ENCODE peak calls at places on chromosomes 2 and 18, in four cellular contexts. F is mammary epithelial cell, K is GM23338, C is stomach. V is an unnamed sample.

GRCh38 chr18:58847383-58848071 is 17.1 kb upstream of the ZNF532 start:
- DNase-seq in F (no peak), K (peak; percentile 99), C (no peak), V (peak; percentile 91)

GRCh38 chr2:1527153-1527992 is 114.1 kb downstream of the TPO start:
- DNase-seq in F (no peak), K (no peak), C (no peak), V (no peak)

GRCh38 chr2:228875152-228875875 is 395.8 kb downstream of the PID1 start:
- DNase-seq in F (peak; percentile 6), K (no peak), C (no peak), V (no peak)

GRCh38 chr2:64713686-64714085 is 60.0 kb upstream of the SERTAD2 start:
- DNase-seq in F (no peak), K (no peak), C (no peak), V (no peak)

GRCh38 chr2:230819433-230819832 is 45.3 kb upstream of the ITM2C start:
- DNase-seq in F (no peak), K (no peak), C (no peak), V (no peak)

GRCh38 chr2:153197635-153198386 is 280.8 kb downstream of the RPRM start:
- DNase-seq in F (no peak), K (no peak), C (no peak), V (no peak)

GRCh38 chr18:10391506-10391905 is 62.9 kb upstream of the APCDD1 start:
- DNase-seq in F (no peak), K (no peak), C (no peak), V (no peak)

GRCh38 chr18:24840640-24841039 is 380.2 kb downstream of the HRH4 start:
- DNase-seq in F (no peak), K (no peak), C (no peak), V (no peak)

GRCh38 chr2:159797468-159798375 is at the start of gene CD302:
- DNase-seq in F (peak; percentile 21), K (peak; percentile 74), C (peak; percentile 58), V (peak; percentile 77)

GRCh38 chr18:10166164-10166807 is 252.5 kb downstream of the VAPA start:
- DNase-seq in F (no peak), K (no peak), C (no peak), V (no peak)

GRCh38 chr2:235011607-235011928 is 59.8 kb downstream of the SH3BP4 start:
- DNase-seq in F (no peak), K (peak; percentile 72), C (no peak), V (no peak)

GRCh38 chr2:175251425-175252041 is 70.0 kb upstream of the ATP5MC3 start:
- DNase-seq in F (no peak), K (peak; percentile 69), C (no peak), V (peak; percentile 42)

GRCh38 chr2:6986251-6986893 is 69.2 kb downstream of the RNF144A start:
- DNase-seq in F (peak; percentile 70), K (peak; percentile 41), C (no peak), V (peak; percentile 88)

GRCh38 chr18:68262697-68263293 is 452.1 kb downstream of the TMX3 start:
- DNase-seq in F (peak; percentile 83), K (no peak), C (no peak), V (no peak)

GRCh38 chr18:74898965-74899364 is 301.3 kb downstream of the ZNF407 start:
- DNase-seq in F (peak; percentile 43), K (no peak), C (no peak), V (no peak)

GRCh38 chr2:84829693-84830092 is 51.2 kb downstream of the TRABD2A start:
- DNase-seq in F (no peak), K (no peak), C (no peak), V (no peak)

GRCh38 chr18:45119888-45120287 is 439.2 kb downstream of the SETBP1 start:
- DNase-seq in F (no peak), K (no peak), C (no peak), V (no peak)

GRCh38 chr2:17249249-17249648 is 269.0 kb downstream of the RAD51AP2 start:
- DNase-seq in F (no peak), K (no peak), C (no peak), V (no peak)

GRCh38 chr2:109423556-109424359 is 190.0 kb downstream of the SEPTIN10 start:
- DNase-seq in F (no peak), K (peak; percentile 28), C (no peak), V (no peak)

GRCh38 chr2:202069189-202070050 is 3.6 kb upstream of the KIAA2012 start:
- DNase-seq in F (no peak), K (no peak), C (no peak), V (no peak)

GRCh38 chr2:232419245-232420072 is 12.8 kb downstream of the ALPG start:
- DNase-seq in F (no peak), K (peak; percentile 74), C (no peak), V (peak; percentile 62)

GRCh38 chr2:163670929-163671328 is 64.9 kb downstream of the FIGN start:
- DNase-seq in F (no peak), K (no peak), C (no peak), V (no peak)

GRCh38 chr2:134259571-134259970 is 5.7 kb downstream of the MGAT5 start:
- DNase-seq in F (no peak), K (no peak), C (no peak), V (no peak)

GRCh38 chr2:32835148-32835547 is 111.6 kb upstream of the LTBP1 start:
- DNase-seq in F (no peak), K (no peak), C (no peak), V (no peak)

GRCh38 chr2:101560780-101561315 is 85.9 kb upstream of the RFX8 start:
- DNase-seq in F (no peak), K (no peak), C (no peak), V (no peak)

GRCh38 chr18:79476918-79477685 is 81.4 kb downstream of the NFATC1 start:
- DNase-seq in F (peak; percentile 2), K (no peak), C (no peak), V (no peak)

GRCh38 chr18:3692113-3692621 is 242.2 kb downstream of the TGIF1 start:
- DNase-seq in F (no peak), K (no peak), C (no peak), V (no peak)

GRCh38 chr18:11960743-11961380 is 20.4 kb upstream of the IMPA2 start:
- DNase-seq in F (no peak), K (peak; percentile 40), C (no peak), V (no peak)

GRCh38 chr2:217521820-217522219 is 481.0 kb downstream of the TNS1 start:
- DNase-seq in F (no peak), K (no peak), C (no peak), V (no peak)

GRCh38 chr2:48452108-48452507 is 77.8 kb upstream of the STON1 start:
- DNase-seq in F (no peak), K (no peak), C (no peak), V (peak; percentile 37)

GRCh38 chr2:85754313-85755095 is 713 bp downstream of the ATOH8 start:
- DNase-seq in F (peak; percentile 25), K (peak; percentile 79), C (peak; percentile 46), V (peak; percentile 86)

GRCh38 chr2:20436716-20437470 is 10.0 kb upstream of the RHOB start:
- DNase-seq in F (no peak), K (no peak), C (no peak), V (no peak)

GRCh38 chr2:37829616-37830385 is 95.3 kb upstream of the RMDN2 start:
- DNase-seq in F (no peak), K (no peak), C (no peak), V (no peak)

GRCh38 chr2:60285476-60286316 is 267.8 kb downstream of the BCL11A start:
- DNase-seq in F (peak; percentile 76), K (no peak), C (no peak), V (no peak)

GRCh38 chr2:195498839-195499490 is 158.1 kb upstream of the SLC39A10 start:
- DNase-seq in F (no peak), K (no peak), C (no peak), V (no peak)
- TF ChIP-seq CTCF in F (no peak), K (no peak), C (no peak), V (no peak)

DNA sequence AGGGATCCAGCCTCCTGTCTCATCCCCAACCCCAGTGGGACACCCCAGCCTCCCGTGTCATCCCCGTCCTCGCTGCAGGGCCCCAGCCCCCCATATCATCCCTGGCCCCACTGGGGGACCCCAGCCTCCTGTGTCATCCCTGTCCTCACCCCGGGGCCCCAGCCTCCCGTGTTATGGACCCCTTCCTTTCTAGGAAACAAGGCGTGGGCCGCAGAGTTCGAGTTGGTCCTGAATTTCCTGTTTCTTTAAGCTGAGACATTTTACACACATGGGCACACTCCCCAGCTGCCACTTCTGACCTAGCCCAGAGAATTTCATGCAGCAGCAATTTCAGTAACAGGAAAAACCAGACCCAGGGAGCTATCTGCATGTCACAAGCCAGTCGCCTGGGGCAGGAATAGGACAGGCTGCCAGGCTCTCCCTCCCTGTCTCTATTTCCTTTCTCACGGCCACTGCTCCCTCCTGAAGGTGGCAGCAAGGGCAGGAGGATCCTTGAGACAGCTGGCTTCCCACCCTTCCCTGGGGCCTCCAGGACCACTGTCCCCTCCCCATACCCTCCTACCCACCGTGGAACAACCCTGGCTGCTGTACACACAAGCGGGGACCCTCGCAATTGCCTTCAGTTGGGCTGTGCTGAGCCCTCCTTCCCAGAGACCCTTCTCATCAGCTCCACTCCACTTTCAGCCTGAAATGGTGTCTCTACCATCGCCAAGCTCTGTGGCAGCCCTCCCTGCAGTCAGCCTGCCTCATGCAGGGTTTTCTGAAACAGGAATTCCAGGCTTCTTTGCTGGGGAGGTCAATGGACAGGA is 141.9 kb upstream of the ID2 start:
- DNase-seq in F (no peak), K (peak; percentile 21), C (peak; percentile 68), V (peak; percentile 21)
- H3K27me3 ChIP-seq in F (no peaks in the 10 kb centered on the region), K (no peaks in the 10 kb centered on the region), C (no peaks in the 10 kb centered on the region), V (no peaks in the 10 kb centered on the region)

DNA sequence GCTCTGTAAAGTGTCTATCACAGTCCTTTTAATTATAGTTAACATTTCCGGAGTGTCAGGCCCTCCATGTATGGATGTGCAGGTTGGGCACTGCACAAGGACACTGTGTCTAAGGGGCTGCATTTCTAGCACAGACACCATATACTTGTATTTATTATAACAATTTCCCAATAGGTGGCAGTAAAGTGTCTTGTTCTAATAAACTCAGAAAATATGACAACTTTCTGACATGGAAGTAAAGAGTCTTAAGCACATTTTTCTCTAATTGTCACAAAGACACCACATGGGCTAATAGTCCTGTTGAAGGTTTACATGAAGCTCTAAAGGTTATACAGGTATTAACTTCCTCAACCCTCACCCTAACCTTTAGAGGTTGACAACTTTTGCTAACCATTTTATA is 156.6 kb downstream of the DYSF start:
- DNase-seq in F (peak; percentile 10), K (no peak), C (no peak), V (no peak)
- TF ChIP-seq CTCF in F (peak; percentile 42), K (no peak), C (peak; percentile 5), V (no peak)

DNA sequence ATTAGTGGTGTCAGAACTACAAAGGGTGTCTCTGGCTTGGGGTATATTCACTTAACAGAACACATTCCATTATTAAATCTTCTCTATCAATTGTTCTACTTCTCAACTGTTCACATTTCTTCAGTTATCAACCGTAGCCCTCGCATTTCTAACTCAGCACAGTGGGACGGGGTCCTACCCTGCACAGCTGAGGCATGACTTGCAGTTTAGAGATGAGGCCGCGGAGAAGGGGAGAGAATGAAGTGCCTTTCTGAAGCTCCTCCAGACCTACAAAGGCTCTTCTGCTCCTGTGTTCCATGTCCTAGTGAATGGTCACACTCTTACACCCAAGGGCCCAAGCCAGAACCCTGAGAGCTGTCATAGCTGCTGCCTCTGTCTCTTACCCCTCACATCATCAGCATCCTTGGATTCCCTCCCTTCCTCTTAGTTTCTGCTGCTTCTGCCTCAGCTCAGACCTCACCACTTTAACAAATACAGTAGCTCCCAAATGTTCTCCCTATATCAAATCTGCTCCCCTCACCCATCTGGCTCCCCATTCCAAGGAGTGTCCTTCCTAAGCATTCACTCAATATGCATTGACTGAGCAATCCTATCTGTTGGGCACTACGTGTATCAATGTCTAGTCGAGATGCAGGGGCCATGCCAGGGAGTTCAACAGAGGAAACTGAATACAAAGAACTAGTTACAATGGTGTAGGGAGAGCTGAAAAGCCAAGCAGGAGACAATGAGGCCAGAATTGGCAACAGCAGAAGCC is 34.3 kb upstream of the MRPL19 start:
- DNase-seq in F (no peak), K (no peak), C (no peak), V (no peak)
- H3K27me3 ChIP-seq in F (no peaks in the 10 kb centered on the region), K (no peaks in the 10 kb centered on the region), C (peaks cover 13% of the 10 kb centered on the region), V (peaks cover 5% of the 10 kb centered on the region)

GRCh38 chr2:219410390-219410789 is 7.8 kb upstream of the DES start:
- DNase-seq in F (no peak), K (no peak), C (no peak), V (no peak)
- TF ChIP-seq CTCF in F (no peak), K (no peak), C (no peak), V (no peak)